ENCODE peak calls at places on chromosomes 7 and 10, in seven cellular contexts. G is heart left ventricle; A is fibroblast of mammary gland; F is GM13976; S is OCI-LY7; O is PC-9; N is CD8-positive, alpha-beta T cell. V is an unnamed sample.

GRCh38 chr7:29871787-29872398 is 65.6 kb downstream of the WIPF3 start:
- DNase-seq in S (no peak), O (no peak), A (peak), G (no peak), F (no peak), N (no peak), V (no peak)

GRCh38 chr10:34305189-34305588 is 509.9 kb downstream of the PARD3 start:
- DNase-seq in S (peak), O (peak), A (no peak), N (no peak), G (no peak), F (peak), V (no peak)

GRCh38 chr10:69652111-69652856 is 22.2 kb downstream of the FAM241B start:
- DNase-seq in O (no peak), F (no peak), S (no peak), G (no peak), N (no peak), A (no peak), V (no peak)

GRCh38 chr7:105454921-105455320 is 66.2 kb upstream of the SRPK2 start:
- DNase-seq in A (peak), F (no peak), O (no peak), S (no peak), G (no peak), N (no peak), V (no peak)

GRCh38 chr10:61961278-61961677 is 59.8 kb downstream of the ARID5B start:
- DNase-seq in S (peak), F (peak), O (no peak), N (peak), G (no peak), A (no peak), V (no peak)

GRCh38 chr7:157386979-157387800 is 50.4 kb downstream of the DNAJB6 start:
- DNase-seq in O (peak), N (peak), G (peak), F (peak), A (peak), S (peak), V (peak)

GRCh38 chr7:122965306-122965705 is 30.2 kb downstream of the TAS2R16 start:
- DNase-seq in O (no peak), S (no peak), G (no peak), A (no peak), N (no peak), F (no peak), V (no peak)

GRCh38 chr7:97405842-97406241 is 288.3 kb downstream of the SDHAF3 start:
- DNase-seq in O (no peak), N (no peak), S (no peak), F (no peak), A (no peak), G (no peak), V (no peak)

GRCh38 chr7:158720107-158720506 is 15.5 kb upstream of the NCAPG2 start:
- DNase-seq in S (no peak), F (no peak), G (no peak), N (no peak), A (no peak), O (no peak), V (no peak)

GRCh38 chr7:55127622-55128081 is 108.8 kb downstream of the EGFR start:
- DNase-seq in F (no peak), O (no peak), S (no peak), G (peak), A (peak), N (no peak), V (no peak)

GRCh38 chr10:56871160-56871668 is 510.2 kb upstream of the ZWINT start:
- DNase-seq in O (no peak), S (no peak), A (no peak), G (no peak), N (no peak), F (no peak), V (no peak)

GRCh38 chr10:78408671-78409472 is 375.2 kb downstream of the RPS24 start:
- DNase-seq in A (peak), N (no peak), G (peak), F (no peak), O (peak), S (no peak), V (peak)

GRCh38 chr7:41885078-41885477 is 182.2 kb upstream of the INHBA start:
- DNase-seq in S (no peak), O (no peak), F (no peak), G (no peak), N (no peak), A (peak), V (no peak)

GRCh38 chr10:1074063-1074747 is 18.0 kb downstream of the WDR37 start:
- DNase-seq in S (no peak), A (no peak), O (no peak), F (no peak), N (no peak), G (no peak), V (no peak)

GRCh38 chr7:108488902-108489538 is 32.8 kb upstream of the NRCAM start:
- DNase-seq in A (no peak), S (no peak), F (no peak), N (no peak), O (no peak), G (no peak), V (no peak)

GRCh38 chr7:74498354-74498753 is 44.6 kb downstream of the GTF2IRD1 start:
- DNase-seq in O (no peak), S (no peak), N (no peak), G (no peak), F (no peak), A (no peak), V (no peak)

GRCh38 chr7:90920336-90920735 is 324.2 kb downstream of the CDK14 start:
- DNase-seq in O (no peak), G (no peak), A (no peak), S (no peak), F (no peak), N (no peak), V (no peak)

GRCh38 chr7:120857558-120858298 is at the start of gene TSPAN12:
- DNase-seq in S (no peak), N (peak), G (peak), F (peak), O (peak), A (peak), V (peak)

GRCh38 chr10:129764901-129765663 is 199.0 kb downstream of the EBF3 start:
- DNase-seq in O (no peak), A (no peak), S (no peak), F (no peak), N (peak), G (no peak), V (peak)

GRCh38 chr10:109205929-109206585 is 717.3 kb downstream of the XPNPEP1 start:
- DNase-seq in N (no peak), O (no peak), G (no peak), A (peak), F (no peak), S (no peak), V (no peak)

GRCh38 chr7:156156734-156157408 is 344.6 kb upstream of the SHH start:
- DNase-seq in A (no peak), O (peak), S (no peak), F (no peak), G (no peak), N (no peak), V (peak)

GRCh38 chr7:156049366-156049765 is 237.1 kb upstream of the SHH start:
- DNase-seq in G (no peak), A (no peak), O (no peak), F (no peak), S (no peak), N (no peak), V (no peak)

GRCh38 chr10:117342638-117343037 is 32.6 kb downstream of the PDZD8 start:
- DNase-seq in G (no peak), S (no peak), F (no peak), N (no peak), A (peak), O (no peak), V (no peak)

GRCh38 chr7:29723599-29723998 is 82.7 kb upstream of the WIPF3 start:
- DNase-seq in G (no peak), F (no peak), S (no peak), A (peak), N (no peak), O (peak), V (no peak)

GRCh38 chr10:22534849-22535604 is 179.4 kb downstream of the PIP4K2A start:
- DNase-seq in F (no peak), O (no peak), G (no peak), N (no peak), S (no peak), A (peak), V (no peak)

GRCh38 chr10:131246775-131247174 is 64.7 kb downstream of the TCERG1L start:
- DNase-seq in A (no peak), N (no peak), O (no peak), G (no peak), F (no peak), S (no peak), V (no peak)

GRCh38 chr10:47380341-47381215 is 3.5 kb downstream of the ZNF488 start:
- DNase-seq in S (no peak), F (peak), G (no peak), N (peak), A (no peak), O (no peak), V (no peak)

GRCh38 chr7:105877736-105878135 is 1.3 kb upstream of the ATXN7L1 start:
- DNase-seq in F (no peak), O (no peak), N (no peak), G (no peak), S (no peak), A (peak), V (no peak)

GRCh38 chr10:70576803-70577517 is 25.6 kb downstream of the PRF1 start:
- DNase-seq in G (no peak), N (no peak), F (no peak), O (no peak), S (no peak), A (peak), V (no peak)

GRCh38 chr7:158026636-158027265 is 560.9 kb downstream of the PTPRN2 start:
- DNase-seq in S (no peak), A (no peak), O (no peak), N (no peak), G (no peak), F (no peak), V (peak)

GRCh38 chr7:45987521-45988290 is 66.6 kb upstream of the IGFBP3 start:
- DNase-seq in S (no peak), N (no peak), A (no peak), O (no peak), G (no peak), F (no peak), V (peak)

GRCh38 chr10:31384589-31384949 is 65.6 kb downstream of the ZEB1 start:
- DNase-seq in N (no peak), G (no peak), O (no peak), A (peak), F (no peak), S (no peak), V (no peak)

GRCh38 chr7:74092321-74092963 is 8.8 kb downstream of the LIMK1 start:
- DNase-seq in O (no peak), S (peak), G (peak), F (peak), A (no peak), N (no peak), V (peak)

GRCh38 chr10:6144609-6145413 is 56.0 kb downstream of the RBM17 start:
- DNase-seq in G (peak), O (peak), S (peak), A (peak), F (peak), N (peak), V (peak)

GRCh38 chr10:109428775-109429480 is 494.4 kb downstream of the XPNPEP1 start:
- DNase-seq in O (no peak), S (no peak), A (no peak), F (no peak), N (no peak), G (no peak), V (no peak)

GRCh38 chr10:11175823-11176243 is 158.2 kb downstream of the CELF2 start:
- DNase-seq in N (peak), G (no peak), S (no peak), O (no peak), F (peak), A (no peak), V (no peak)

GRCh38 chr7:17054836-17055235 is 173.1 kb upstream of the AGR3 start:
- DNase-seq in A (no peak), N (no peak), F (no peak), G (no peak), S (no peak), O (no peak), V (no peak)

GRCh38 chr7:50142421-50143113 is 49.5 kb upstream of the ZPBP start:
- DNase-seq in A (peak), S (peak), N (no peak), G (no peak), O (no peak), F (peak), V (no peak)

GRCh38 chr7:33395340-33395739 is 266.0 kb downstream of the BBS9 start:
- DNase-seq in N (no peak), F (no peak), O (no peak), S (no peak), G (no peak), A (peak), V (no peak)

GRCh38 chr10:74153123-74153522 is 2.1 kb downstream of the ADK start:
- DNase-seq in G (no peak), F (no peak), O (no peak), A (peak), N (no peak), S (no peak), V (no peak)
- TF ChIP-seq CTCF in G (peak), F (no peak), O (peak), A (peak), N (no peak), S (no peak), V (no peak)

GRCh38 chr7:99631311-99632109 is 14.8 kb downstream of the ZSCAN25 start:
- DNase-seq in S (peak), A (peak), G (peak), N (no peak), O (peak), F (no peak), V (no peak)
- TF ChIP-seq CTCF in S (peak), A (peak), G (no peak), N (no peak), O (peak), F (no peak), V (peak)

GRCh38 chr10:102654969-102655368 is 10.7 kb downstream of the TRIM8 start:
- DNase-seq in S (no peak), G (peak), O (no peak), F (no peak), A (no peak), N (no peak), V (peak)
- TF ChIP-seq CTCF in S (no peak), G (no peak), O (no peak), F (no peak), A (no peak), N (no peak), V (no peak)

DNA sequence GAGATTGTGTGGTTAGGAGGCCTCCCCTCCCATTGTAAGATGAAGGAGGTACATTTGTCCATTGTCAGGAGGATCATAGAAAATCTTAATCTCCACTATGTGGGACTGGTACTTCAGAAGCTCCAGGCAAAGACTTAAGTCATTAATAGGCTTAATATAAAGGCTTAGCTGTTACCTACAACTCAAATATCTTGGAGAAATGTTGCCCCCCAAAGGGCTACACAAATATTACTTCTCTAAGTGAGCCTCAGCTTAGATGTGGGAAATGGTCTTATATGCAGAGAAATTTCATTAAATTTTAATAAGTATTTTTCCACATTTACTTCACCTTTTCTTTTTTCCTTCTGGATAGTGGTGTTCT is 27.2 kb downstream of the TAS2R41 start:
- DNase-seq in A (no peak), S (no peak), G (no peak), O (no peak), N (no peak), F (no peak), V (no peak)
- TF ChIP-seq CTCF in A (no peak), S (peak), G (no peak), O (peak), N (no peak), F (no peak), V (no peak)

DNA sequence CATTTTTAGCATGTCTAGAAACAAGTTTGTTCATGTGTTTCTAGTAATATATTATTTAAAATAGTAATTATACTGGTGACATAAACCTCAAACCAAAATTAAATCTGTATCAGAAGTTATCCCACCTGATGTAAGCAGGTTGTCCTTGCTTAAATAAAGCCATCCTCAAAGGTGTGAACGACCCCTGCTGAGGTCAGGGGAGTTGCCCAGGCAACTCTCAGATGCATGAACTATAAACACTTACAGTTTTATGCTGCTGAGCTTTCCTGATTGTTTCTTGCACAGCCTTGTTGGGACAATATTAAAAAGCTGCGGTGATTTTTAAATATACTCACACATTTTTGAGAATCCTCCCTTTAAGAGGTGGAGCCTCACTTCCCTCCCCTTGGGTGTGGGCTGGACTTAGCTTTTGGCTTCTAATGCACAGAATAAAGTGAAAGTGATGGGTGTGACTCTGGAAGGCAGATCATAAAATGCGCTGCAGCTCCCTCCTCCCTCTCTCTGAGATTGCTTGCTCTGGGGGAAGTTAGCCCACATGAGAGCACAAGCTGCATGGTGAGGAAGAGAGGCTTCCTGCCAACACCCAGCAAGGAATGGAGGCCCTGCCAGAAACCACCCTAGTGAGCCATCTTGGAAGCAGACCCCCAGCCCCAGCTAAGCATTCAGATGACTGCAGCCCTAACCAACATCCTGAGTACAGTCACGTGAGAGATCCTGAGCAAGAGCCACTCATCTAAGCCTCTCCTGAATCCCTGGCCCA is 152.7 kb downstream of the SKIDA1 start:
- DNase-seq in F (peak), G (peak), S (peak), A (peak), N (peak), O (peak), V (no peak)
- TF ChIP-seq CTCF in F (no peak), G (no peak), S (no peak), A (no peak), N (no peak), O (no peak), V (no peak)

GRCh38 chr7:139827042-139827441 is 2.0 kb upstream of the TBXAS1 start:
- DNase-seq in A (no peak), F (no peak), O (no peak), S (peak), G (no peak), N (no peak), V (no peak)
- TF ChIP-seq CTCF in A (no peak), F (no peak), O (no peak), S (peak), G (no peak), N (no peak), V (no peak)

GRCh38 chr7:10128748-10129147 is 844.9 kb upstream of the PHF14 start:
- DNase-seq in G (no peak), S (no peak), A (no peak), O (no peak), F (no peak), N (no peak), V (no peak)
- TF ChIP-seq CTCF in G (peak), S (peak), A (no peak), O (peak), F (no peak), N (no peak), V (no peak)

DNA sequence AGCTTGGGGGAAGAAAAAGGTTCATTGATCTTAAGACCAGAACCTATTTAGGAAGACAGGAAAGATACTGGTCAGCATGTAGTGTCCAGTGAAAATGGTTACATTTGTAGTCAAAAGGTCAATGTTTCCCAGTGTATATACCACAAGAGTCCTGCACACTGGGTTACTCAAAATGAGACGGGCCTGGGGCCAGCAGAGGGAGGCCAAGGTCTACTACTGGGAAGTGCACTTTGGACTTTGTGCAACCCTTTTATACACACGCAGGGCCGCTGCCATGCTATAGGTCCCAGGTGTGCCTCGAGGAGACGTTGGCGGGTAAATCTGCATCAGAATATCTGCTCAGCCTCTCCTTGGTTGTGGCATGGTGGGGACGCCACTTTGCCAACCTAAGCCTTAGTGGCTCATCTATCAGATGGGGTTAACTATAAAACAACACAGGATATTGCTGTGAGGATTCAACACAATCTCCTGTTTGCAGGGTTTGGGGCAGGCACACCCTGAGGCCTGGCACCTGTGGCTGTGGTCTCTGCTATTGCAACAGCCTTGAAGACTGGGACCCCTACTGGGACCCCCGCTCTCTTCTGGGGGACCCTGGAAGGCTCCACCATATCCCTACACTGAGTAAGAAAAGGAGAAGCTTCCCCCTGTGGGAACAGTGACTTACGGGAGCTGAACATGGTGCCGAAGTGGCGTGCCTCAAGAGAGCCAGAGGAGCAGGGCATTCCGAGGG is 19.7 kb downstream of the CLRN3 start:
- DNase-seq in G (no peak), F (no peak), N (no peak), O (no peak), A (peak), S (no peak), V (no peak)
- TF ChIP-seq CTCF in G (no peak), F (no peak), N (no peak), O (no peak), A (peak), S (no peak), V (peak)

GRCh38 chr10:68167271-68167670 is 58.0 kb downstream of the MYPN start:
- DNase-seq in O (no peak), N (no peak), S (no peak), A (peak), G (no peak), F (no peak), V (no peak)

GRCh38 chr10:68172324-68172723 is 59.6 kb downstream of the ATOH7 start:
- DNase-seq in G (no peak), O (no peak), A (no peak), S (peak), F (no peak), N (no peak), V (no peak)

GRCh38 chr10:68171539-68172080 is 60.3 kb downstream of the ATOH7 start:
- DNase-seq in N (no peak), O (no peak), A (no peak), F (no peak), S (no peak), G (no peak), V (no peak)

GRCh38 chr10:68163735-68164134 is 54.4 kb downstream of the MYPN start:
- DNase-seq in N (no peak), O (no peak), A (no peak), F (no peak), G (no peak), S (no peak), V (no peak)

GRCh38 chr10:68167790-68168189 is 58.5 kb downstream of the MYPN start:
- DNase-seq in F (no peak), A (no peak), G (no peak), O (no peak), N (no peak), S (no peak), V (no peak)
- TF ChIP-seq CTCF in F (no peak), A (no peak), G (no peak), O (no peak), N (no peak), S (no peak), V (no peak)